ENCODE peak calls at places on chromosomes 2 and 18, in ten cellular contexts. M is suprapubic skin; I is left ventricle myocardium inferior; N is uterus; J is CD8-positive, alpha-beta T cell; R is A549; T is spleen; X is GM23338; E is esophagus squamous epithelium; W is MM.1S. B is an unnamed sample.

GRCh38 chr2:233830111-233830760 is 24.1 kb downstream of the HJURP start:
- DNase-seq in M (peak; percentile 33), I (no peak), N (no peak), J (no peak), R (no peak), T (peak; percentile 42), X (no peak), E (no peak), W (no peak), B (peak; percentile 31)

GRCh38 chr2:68432696-68433658 is 34.1 kb downstream of the FBXO48 start:
- DNase-seq in M (no peak), I (no peak), N (no peak), J (no peak), R (no peak), T (peak; percentile 76), X (no peak), E (no peak), W (no peak), B (no peak)

GRCh38 chr2:11419781-11420180 is 46.2 kb downstream of the E2F6 start:
- DNase-seq in M (no peak), I (no peak), N (no peak), J (no peak), R (no peak), T (no peak), X (no peak), E (no peak), W (no peak), B (no peak)

GRCh38 chr2:206211657-206212255 is 52.1 kb downstream of the EEF1B2 start:
- DNase-seq in M (no peak), I (no peak), N (no peak), J (no peak), R (no peak), T (no peak), X (no peak), E (no peak), W (no peak), B (no peak)

GRCh38 chr2:23698733-23699391 is 228.1 kb downstream of the ATAD2B start:
- DNase-seq in M (no peak), I (no peak), N (no peak), J (no peak), R (no peak), T (no peak), X (peak; percentile 52), E (no peak), W (no peak), B (peak; percentile 31)

GRCh38 chr18:48003426-48004349 is 73.2 kb upstream of the SMAD2 start:
- DNase-seq in M (no peak), I (peak; percentile 38), N (no peak), J (no peak), R (peak; percentile 60), T (no peak), X (no peak), E (no peak), W (no peak), B (no peak)

GRCh38 chr2:197577446-197577845 is 61.6 kb downstream of the MOB4 start:
- DNase-seq in M (no peak), I (no peak), N (no peak), J (no peak), R (no peak), T (no peak), X (no peak), E (no peak), W (no peak), B (no peak)

GRCh38 chr2:118791511-118791910 is 55.9 kb downstream of the EN1 start:
- DNase-seq in M (no peak), I (no peak), N (no peak), J (no peak), R (no peak), T (no peak), X (no peak), E (no peak), W (no peak), B (no peak)

GRCh38 chr2:15782009-15782751 is 158.2 kb upstream of the MYCN start:
- DNase-seq in M (no peak), I (no peak), N (no peak), J (no peak), R (peak; percentile 38), T (no peak), X (no peak), E (no peak), W (no peak), B (no peak)

GRCh38 chr18:22710628-22711380 is 222.3 kb upstream of the RBBP8 start:
- DNase-seq in M (no peak), I (peak; percentile 33), N (peak; percentile 64), J (no peak), R (peak; percentile 58), T (no peak), X (peak; percentile 24), E (no peak), W (no peak), B (no peak)

GRCh38 chr2:79099140-79099686 is 11.4 kb upstream of the REG1B start:
- DNase-seq in M (no peak), I (no peak), N (no peak), J (no peak), R (no peak), T (no peak), X (no peak), E (no peak), W (no peak), B (no peak)

GRCh38 chr18:35938158-35938557 is 34.3 kb upstream of the RMP24 start:
- DNase-seq in M (no peak), I (no peak), N (no peak), J (no peak), R (no peak), T (no peak), X (no peak), E (no peak), W (no peak), B (no peak)

GRCh38 chr2:15170068-15170775 is 390.9 kb downstream of the NBAS start:
- DNase-seq in M (no peak), I (no peak), N (no peak), J (no peak), R (no peak), T (no peak), X (peak; percentile 68), E (no peak), W (no peak), B (no peak)

GRCh38 chr2:41595235-41595634 is 452.6 kb upstream of the PKDCC start:
- DNase-seq in M (no peak), I (no peak), N (no peak), J (no peak), R (no peak), T (no peak), X (no peak), E (no peak), W (no peak), B (no peak)

DNA sequence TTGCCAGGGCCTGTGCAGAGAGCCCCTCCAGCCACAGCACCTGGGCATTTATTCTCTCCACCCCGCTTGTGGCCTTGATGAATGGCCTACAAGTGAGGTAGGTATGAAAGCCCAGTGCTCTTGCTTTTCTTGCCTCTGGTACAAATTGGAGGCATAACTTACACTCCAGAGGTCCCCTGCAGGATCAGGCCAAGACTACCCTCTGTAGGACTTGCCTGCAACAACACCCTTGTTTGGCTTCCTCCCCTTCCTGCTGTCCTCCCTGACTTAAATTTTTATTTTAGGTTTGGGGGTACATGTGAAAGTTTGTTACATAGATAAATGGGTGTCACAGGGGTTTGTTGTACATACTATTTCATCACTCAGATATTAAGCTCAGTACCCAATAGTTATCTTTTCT is 95.7 kb downstream of the CDC42EP3 start:
- DNase-seq in M (no peak), I (no peak), N (no peak), J (peak; percentile 12), R (no peak), T (no peak), X (no peak), E (no peak), W (no peak), B (no peak)
- TF ChIP-seq CTCF in M (no peak), I (no peak), N (no peak), J (no peak), R (no peak), T (no peak), X (peak; percentile 18), E (no peak), W (no peak), B (no peak)

DNA sequence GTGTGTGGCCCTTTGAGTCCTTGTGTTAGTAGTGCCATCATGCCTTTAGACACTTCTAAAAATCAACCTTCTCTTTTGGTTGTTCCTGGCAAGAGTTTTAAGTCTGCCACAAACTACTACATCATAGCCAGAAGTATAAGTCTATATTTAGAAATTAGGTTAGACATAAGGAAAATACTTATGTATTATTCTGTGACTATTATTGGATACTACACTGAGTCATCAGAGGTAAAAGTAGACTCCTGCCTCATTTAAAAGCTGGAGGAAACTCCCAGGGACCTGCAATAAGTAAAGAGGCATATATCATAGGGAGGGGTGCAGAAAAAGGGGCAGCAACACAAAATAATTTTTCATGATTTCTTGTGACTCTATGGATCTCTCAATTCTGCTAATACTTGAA is 99.4 kb upstream of the OSR1 start:
- DNase-seq in M (no peak), I (no peak), N (no peak), J (no peak), R (no peak), T (no peak), X (no peak), E (no peak), W (no peak), B (no peak)
- H3K27ac ChIP-seq in M (no peak overlapping the region), I (no peak overlapping the region), N (no peak overlapping the region), J (no peak overlapping the region), R (no peak overlapping the region), T (no peak overlapping the region), X (no peak overlapping the region), E (no peak overlapping the region), W (no peak overlapping the region), B (no peak overlapping the region)

DNA sequence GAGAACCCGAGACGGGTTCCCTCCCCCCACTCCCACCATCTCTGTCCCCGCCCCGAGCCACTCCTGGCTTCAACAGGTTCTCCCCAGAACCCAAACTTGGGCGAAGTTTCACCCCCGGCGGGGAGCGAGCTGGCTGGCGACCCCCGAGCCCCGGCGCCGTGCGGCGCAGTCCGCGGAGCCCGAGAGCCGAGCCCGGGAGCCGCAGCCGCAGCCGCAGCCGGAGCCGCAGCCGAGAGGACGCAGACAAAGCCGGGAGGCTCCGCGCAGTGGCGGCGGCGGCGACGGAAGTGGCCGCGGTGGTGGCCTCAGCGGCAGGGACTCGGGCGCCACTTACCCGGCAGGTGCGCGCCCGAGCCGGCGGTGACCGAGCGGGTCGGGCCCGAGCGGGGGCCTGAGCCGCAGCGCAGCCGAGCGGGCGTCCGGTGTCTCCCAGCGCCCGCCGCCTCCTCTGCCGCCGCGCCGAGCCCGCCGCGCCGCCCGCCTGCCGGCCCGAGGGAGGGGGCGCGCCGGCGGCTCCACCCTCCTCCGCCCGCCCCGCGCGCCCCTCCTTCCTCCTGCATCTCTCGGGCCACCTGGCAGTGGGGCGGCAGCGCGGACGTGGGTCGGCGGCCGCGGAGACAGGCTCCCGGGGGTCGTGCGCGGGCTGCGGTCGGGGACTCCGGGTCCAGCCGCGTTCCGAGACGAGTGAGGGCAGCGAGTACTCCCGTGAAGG is at the start of gene ECEL1:
- DNase-seq in M (no peak), I (peak; percentile 6), N (no peak), J (no peak), R (no peak), T (peak; percentile 74), X (peak; percentile 66), E (no peak), W (no peak), B (no peak)
- H3K4me3 ChIP-seq in M (peak within 1 kb of the TSS; percentile 39), I (peak within 1 kb of the TSS; percentile 43), N (peak within 1 kb of the TSS; percentile 20), J (no peak within 1 kb of the TSS), R (peak within 1 kb of the TSS; percentile 43), T (peak within 1 kb of the TSS; percentile 13), X (peak within 1 kb of the TSS; percentile 62), E (peak within 1 kb of the TSS; percentile 52), W (no peak within 1 kb of the TSS), B (peak within 1 kb of the TSS; percentile 45)

DNA sequence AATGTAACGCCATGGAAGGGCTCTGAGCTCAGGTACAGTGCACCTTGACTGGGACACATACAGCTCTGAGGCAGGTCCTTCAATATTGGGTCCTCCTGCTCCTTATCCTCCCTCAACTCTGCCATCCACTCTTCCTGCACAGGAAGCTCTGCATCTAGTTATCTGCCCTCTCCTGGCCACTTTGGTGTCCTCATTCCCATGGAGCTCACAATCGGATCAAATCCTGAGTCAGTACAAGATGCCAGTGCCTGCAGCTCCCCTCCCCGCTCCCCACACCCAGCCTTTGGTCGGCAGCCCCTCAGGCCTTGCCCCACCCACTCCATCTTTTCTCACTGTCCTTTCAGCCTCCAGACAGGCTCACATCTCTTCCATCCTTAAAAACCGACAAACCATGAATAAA is 58.0 kb downstream of the LRRFIP1 start:
- DNase-seq in M (peak; percentile 65), I (no peak), N (no peak), J (no peak), R (no peak), T (peak; percentile 66), X (peak; percentile 78), E (no peak), W (no peak), B (no peak)
- TF ChIP-seq CTCF in M (no peak), I (peak; percentile 27), N (peak; percentile 13), J (no peak), R (peak; percentile 34), T (no peak), X (peak; percentile 44), E (no peak), W (no peak), B (no peak)

B was measured in coronary artery.